ENCODE peak calls at places on chromosomes 11 and 22, in ten cellular contexts. One of them, this sample, is unnamed. For H3K27me3 and H3K9me3, the result is how much of the 10 kb centered on the place peaks cover.

GRCh38 chr11:102155676-102156075 is 45.4 kb downstream of the YAP1 start:
- DNase-seq in heart left ventricle: no peak
- DNase-seq in cardiac muscle cell: no peak
- DNase-seq in RWPE2: no peak
- DNase-seq in lower lobe of right lung: no peak
- DNase-seq in CD4-positive, alpha-beta T cell: no peak
- DNase-seq in lung: no peak
- DNase-seq in PC-3: no peak
- DNase-seq in right atrium auricular region: no peak
- DNase-seq in mammary epithelial cell: peak
- DNase-seq in this sample: no peak

GRCh38 chr22:48173061-48173849 is 1410.8 kb downstream of the TBC1D22A start:
- DNase-seq in PC-3: no peak
- DNase-seq in cardiac muscle cell: no peak
- DNase-seq in CD4-positive, alpha-beta T cell: no peak
- DNase-seq in mammary epithelial cell: no peak
- DNase-seq in right atrium auricular region: no peak
- DNase-seq in lower lobe of right lung: no peak
- DNase-seq in RWPE2: no peak
- DNase-seq in lung: no peak
- DNase-seq in heart left ventricle: no peak
- DNase-seq in this sample: no peak

GRCh38 chr11:33874910-33875490 is 16.9 kb downstream of the LMO2 start:
- DNase-seq in mammary epithelial cell: no peak
- DNase-seq in lung: no peak
- DNase-seq in CD4-positive, alpha-beta T cell: no peak
- DNase-seq in lower lobe of right lung: no peak
- DNase-seq in cardiac muscle cell: no peak
- DNase-seq in RWPE2: no peak
- DNase-seq in PC-3: no peak
- DNase-seq in heart left ventricle: no peak
- DNase-seq in right atrium auricular region: no peak
- DNase-seq in this sample: no peak

GRCh38 chr22:46143491-46144147 is 6.7 kb upstream of the PPARA start:
- DNase-seq in right atrium auricular region: no peak
- DNase-seq in heart left ventricle: no peak
- DNase-seq in cardiac muscle cell: no peak
- DNase-seq in lower lobe of right lung: no peak
- DNase-seq in PC-3: no peak
- DNase-seq in mammary epithelial cell: no peak
- DNase-seq in CD4-positive, alpha-beta T cell: no peak
- DNase-seq in RWPE2: no peak
- DNase-seq in lung: no peak
- DNase-seq in this sample: no peak

GRCh38 chr11:120564573-120565301 is 53.2 kb downstream of the GRIK4 start:
- DNase-seq in cardiac muscle cell: peak
- DNase-seq in PC-3: no peak
- DNase-seq in RWPE2: no peak
- DNase-seq in heart left ventricle: peak
- DNase-seq in lower lobe of right lung: peak
- DNase-seq in CD4-positive, alpha-beta T cell: no peak
- DNase-seq in lung: no peak
- DNase-seq in right atrium auricular region: peak
- DNase-seq in mammary epithelial cell: no peak
- DNase-seq in this sample: peak

GRCh38 chr11:66580803-66581202 is 12.1 kb downstream of the CCDC87 start:
- DNase-seq in cardiac muscle cell: no peak
- DNase-seq in mammary epithelial cell: no peak
- DNase-seq in heart left ventricle: no peak
- DNase-seq in lower lobe of right lung: no peak
- DNase-seq in PC-3: no peak
- DNase-seq in right atrium auricular region: no peak
- DNase-seq in lung: no peak
- DNase-seq in RWPE2: no peak
- DNase-seq in CD4-positive, alpha-beta T cell: no peak
- DNase-seq in this sample: peak

GRCh38 chr11:88348870-88349269 is 11.3 kb upstream of the CTSC start:
- DNase-seq in PC-3: no peak
- DNase-seq in lung: no peak
- DNase-seq in heart left ventricle: no peak
- DNase-seq in RWPE2: no peak
- DNase-seq in CD4-positive, alpha-beta T cell: no peak
- DNase-seq in right atrium auricular region: no peak
- DNase-seq in mammary epithelial cell: no peak
- DNase-seq in cardiac muscle cell: no peak
- DNase-seq in lower lobe of right lung: no peak
- DNase-seq in this sample: no peak

GRCh38 chr11:44727114-44727372 is 281 bp downstream of the TSPAN18 start:
- DNase-seq in RWPE2: no peak
- DNase-seq in CD4-positive, alpha-beta T cell: no peak
- DNase-seq in lower lobe of right lung: no peak
- DNase-seq in cardiac muscle cell: no peak
- DNase-seq in right atrium auricular region: no peak
- DNase-seq in mammary epithelial cell: no peak
- DNase-seq in heart left ventricle: no peak
- DNase-seq in lung: no peak
- DNase-seq in PC-3: no peak
- DNase-seq in this sample: no peak

GRCh38 chr11:16468735-16469446 is 112.5 kb upstream of the SOX6 start:
- DNase-seq in lung: no peak
- DNase-seq in cardiac muscle cell: no peak
- DNase-seq in CD4-positive, alpha-beta T cell: no peak
- DNase-seq in mammary epithelial cell: no peak
- DNase-seq in PC-3: no peak
- DNase-seq in RWPE2: no peak
- DNase-seq in lower lobe of right lung: no peak
- DNase-seq in right atrium auricular region: no peak
- DNase-seq in heart left ventricle: no peak
- DNase-seq in this sample: no peak

GRCh38 chr11:111423250-111423615 is 44.2 kb upstream of the POU2AF1 start:
- DNase-seq in lower lobe of right lung: no peak
- DNase-seq in heart left ventricle: no peak
- DNase-seq in PC-3: no peak
- DNase-seq in mammary epithelial cell: no peak
- DNase-seq in lung: no peak
- DNase-seq in cardiac muscle cell: no peak
- DNase-seq in CD4-positive, alpha-beta T cell: no peak
- DNase-seq in RWPE2: no peak
- DNase-seq in right atrium auricular region: no peak
- DNase-seq in this sample: no peak

GRCh38 chr11:68002943-68003845 is 703 bp downstream of the UNC93B1 start:
- DNase-seq in lung: peak
- DNase-seq in PC-3: peak
- DNase-seq in CD4-positive, alpha-beta T cell: peak
- DNase-seq in heart left ventricle: peak
- DNase-seq in RWPE2: peak
- DNase-seq in right atrium auricular region: no peak
- DNase-seq in mammary epithelial cell: peak
- DNase-seq in cardiac muscle cell: peak
- DNase-seq in lower lobe of right lung: peak
- DNase-seq in this sample: no peak

DNA sequence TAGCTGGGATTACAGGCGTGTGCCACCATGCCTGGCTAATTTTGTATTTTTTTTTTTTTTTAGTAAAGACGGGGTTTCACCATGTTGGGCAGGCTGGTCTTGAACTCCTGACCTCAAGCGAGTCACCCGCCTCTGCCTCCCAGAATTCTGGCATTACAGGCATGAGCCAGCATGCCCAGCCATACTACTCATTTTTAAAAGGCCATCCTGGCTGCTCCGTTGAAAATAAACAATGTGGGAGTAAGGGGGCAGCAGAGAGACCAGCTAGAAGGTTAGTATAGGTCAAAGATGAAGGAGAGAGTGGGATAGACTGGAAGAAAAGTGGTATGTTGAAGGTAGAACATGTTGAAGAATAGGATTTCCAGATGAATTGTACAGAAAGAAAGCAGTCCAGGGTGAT is 17.6 kb upstream of the LIN7C start:
- DNase-seq in heart left ventricle: no peak
- DNase-seq in mammary epithelial cell: peak
- DNase-seq in right atrium auricular region: no peak
- DNase-seq in PC-3: peak
- DNase-seq in CD4-positive, alpha-beta T cell: no peak
- DNase-seq in cardiac muscle cell: peak
- DNase-seq in lower lobe of right lung: no peak
- DNase-seq in lung: no peak
- DNase-seq in RWPE2: no peak
- DNase-seq in this sample: peak
- TF ChIP-seq CTCF in heart left ventricle: peak
- TF ChIP-seq CTCF in mammary epithelial cell: peak
- TF ChIP-seq CTCF in right atrium auricular region: no peak
- TF ChIP-seq CTCF in PC-3: peak
- TF ChIP-seq CTCF in CD4-positive, alpha-beta T cell: no peak
- TF ChIP-seq CTCF in cardiac muscle cell: peak
- TF ChIP-seq CTCF in lower lobe of right lung: no peak
- TF ChIP-seq CTCF in lung: no peak
- TF ChIP-seq CTCF in RWPE2: peak
- TF ChIP-seq CTCF in this sample: no peak

DNA sequence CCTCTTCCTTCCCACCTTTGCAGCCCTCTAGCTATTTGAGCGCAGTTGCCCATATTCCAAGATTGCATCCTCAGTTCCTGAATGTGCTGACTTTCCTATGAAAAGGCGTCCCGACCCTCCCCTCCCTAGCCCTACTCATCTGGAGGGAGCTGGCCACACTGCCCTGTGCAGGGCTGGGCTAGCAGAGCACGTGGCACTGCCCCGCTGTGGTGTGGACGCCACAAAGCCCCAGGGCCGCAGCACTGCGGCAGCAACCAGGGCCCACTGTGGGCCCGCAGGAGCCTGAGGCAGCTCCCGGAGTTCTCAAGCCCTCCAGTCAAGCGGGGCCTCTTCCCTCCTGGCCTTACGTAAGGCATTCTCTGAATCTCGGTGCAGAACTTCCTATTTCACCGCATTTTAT is 27.6 kb downstream of the B3GAT1 start:
- DNase-seq in right atrium auricular region: no peak
- DNase-seq in PC-3: no peak
- DNase-seq in mammary epithelial cell: no peak
- DNase-seq in CD4-positive, alpha-beta T cell: no peak
- DNase-seq in lung: no peak
- DNase-seq in lower lobe of right lung: no peak
- DNase-seq in cardiac muscle cell: no peak
- DNase-seq in heart left ventricle: no peak
- DNase-seq in RWPE2: no peak
- DNase-seq in this sample: no peak
- H3K27me3 ChIP-seq in right atrium auricular region: under half
- H3K27me3 ChIP-seq in PC-3: under half
- H3K27me3 ChIP-seq in mammary epithelial cell: under half
- H3K27me3 ChIP-seq in CD4-positive, alpha-beta T cell: under half
- H3K27me3 ChIP-seq in lung: under half
- H3K27me3 ChIP-seq in lower lobe of right lung: under half
- H3K27me3 ChIP-seq in cardiac muscle cell: under half
- H3K27me3 ChIP-seq in heart left ventricle: under half
- H3K27me3 ChIP-seq in RWPE2: under half
- H3K27me3 ChIP-seq in this sample: under half

GRCh38 chr11:59400461-59401261 is 25.6 kb downstream of the OR5A2 start:
- DNase-seq in cardiac muscle cell: no peak
- DNase-seq in RWPE2: no peak
- DNase-seq in CD4-positive, alpha-beta T cell: no peak
- DNase-seq in mammary epithelial cell: no peak
- DNase-seq in lung: no peak
- DNase-seq in PC-3: no peak
- DNase-seq in heart left ventricle: no peak
- DNase-seq in right atrium auricular region: no peak
- DNase-seq in lower lobe of right lung: no peak
- DNase-seq in this sample: no peak
- H3K9me3 ChIP-seq in cardiac muscle cell: under half
- H3K9me3 ChIP-seq in RWPE2: under half
- H3K9me3 ChIP-seq in CD4-positive, alpha-beta T cell: under half
- H3K9me3 ChIP-seq in mammary epithelial cell: under half
- H3K9me3 ChIP-seq in lung: under half
- H3K9me3 ChIP-seq in PC-3: under half
- H3K9me3 ChIP-seq in heart left ventricle: under half
- H3K9me3 ChIP-seq in right atrium auricular region: under half
- H3K9me3 ChIP-seq in lower lobe of right lung: under half
- H3K9me3 ChIP-seq in this sample: under half

GRCh38 chr11:46898396-46899095 is 19.8 kb downstream of the LRP4 start:
- DNase-seq in heart left ventricle: no peak
- DNase-seq in lung: peak
- DNase-seq in right atrium auricular region: no peak
- DNase-seq in CD4-positive, alpha-beta T cell: no peak
- DNase-seq in lower lobe of right lung: no peak
- DNase-seq in mammary epithelial cell: no peak
- DNase-seq in cardiac muscle cell: no peak
- DNase-seq in PC-3: peak
- DNase-seq in RWPE2: no peak
- DNase-seq in this sample: no peak

GRCh38 chr11:46895821-46896220 is 22.5 kb downstream of the LRP4 start:
- DNase-seq in PC-3: no peak
- DNase-seq in CD4-positive, alpha-beta T cell: no peak
- DNase-seq in RWPE2: no peak
- DNase-seq in lower lobe of right lung: peak
- DNase-seq in lung: peak
- DNase-seq in heart left ventricle: peak
- DNase-seq in mammary epithelial cell: no peak
- DNase-seq in cardiac muscle cell: no peak
- DNase-seq in right atrium auricular region: no peak
- DNase-seq in this sample: no peak

GRCh38 chr11:46894961-46895360 is 23.4 kb downstream of the LRP4 start:
- DNase-seq in heart left ventricle: no peak
- DNase-seq in lower lobe of right lung: no peak
- DNase-seq in CD4-positive, alpha-beta T cell: no peak
- DNase-seq in right atrium auricular region: no peak
- DNase-seq in mammary epithelial cell: no peak
- DNase-seq in cardiac muscle cell: no peak
- DNase-seq in RWPE2: no peak
- DNase-seq in PC-3: no peak
- DNase-seq in lung: no peak
- DNase-seq in this sample: no peak

GRCh38 chr11:46894506-46894905 is 23.8 kb downstream of the LRP4 start:
- DNase-seq in heart left ventricle: no peak
- DNase-seq in lower lobe of right lung: no peak
- DNase-seq in lung: no peak
- DNase-seq in mammary epithelial cell: no peak
- DNase-seq in PC-3: no peak
- DNase-seq in CD4-positive, alpha-beta T cell: no peak
- DNase-seq in RWPE2: no peak
- DNase-seq in right atrium auricular region: no peak
- DNase-seq in cardiac muscle cell: no peak
- DNase-seq in this sample: no peak

DNA sequence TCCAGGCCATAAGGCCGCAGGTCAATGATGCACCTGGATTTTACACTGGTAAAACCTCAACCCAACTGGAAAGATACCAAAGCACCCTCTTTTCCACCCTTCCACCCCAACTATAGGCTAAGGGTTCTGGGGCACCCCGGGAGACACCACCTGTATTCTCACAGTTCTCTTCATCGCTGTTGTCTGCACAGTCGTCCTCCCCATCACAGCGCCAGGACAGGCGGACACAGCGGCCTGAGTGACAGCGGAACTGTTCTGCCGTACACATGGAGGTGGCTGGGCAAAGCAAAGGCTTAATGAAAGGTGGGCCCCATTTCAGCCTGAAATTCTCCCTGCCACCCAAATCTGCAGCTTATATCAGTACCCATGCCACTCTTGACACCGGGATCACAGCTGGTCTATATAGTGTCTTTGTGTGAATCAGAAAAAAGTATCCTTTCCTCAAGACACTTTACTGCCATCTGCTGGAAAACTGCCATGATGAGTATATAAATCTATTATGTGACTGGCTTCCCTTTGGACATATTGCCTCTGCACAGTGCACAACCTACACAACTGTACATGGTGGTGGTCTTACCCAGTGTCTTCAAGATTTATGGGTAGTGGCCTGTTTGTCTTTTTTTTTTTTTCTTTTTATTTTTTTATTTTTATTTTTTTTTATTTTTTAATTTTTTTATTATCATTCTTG is 21.5 kb downstream of the LRP4 start:
- DNase-seq in heart left ventricle: no peak
- DNase-seq in mammary epithelial cell: peak
- DNase-seq in PC-3: peak
- DNase-seq in right atrium auricular region: no peak
- DNase-seq in lung: no peak
- DNase-seq in lower lobe of right lung: no peak
- DNase-seq in CD4-positive, alpha-beta T cell: no peak
- DNase-seq in cardiac muscle cell: peak
- DNase-seq in RWPE2: no peak
- DNase-seq in this sample: peak
- TF ChIP-seq CTCF in heart left ventricle: no peak
- TF ChIP-seq CTCF in mammary epithelial cell: peak
- TF ChIP-seq CTCF in PC-3: peak
- TF ChIP-seq CTCF in right atrium auricular region: no peak
- TF ChIP-seq CTCF in lung: no peak
- TF ChIP-seq CTCF in lower lobe of right lung: no peak
- TF ChIP-seq CTCF in CD4-positive, alpha-beta T cell: peak
- TF ChIP-seq CTCF in cardiac muscle cell: peak
- TF ChIP-seq CTCF in RWPE2: peak
- TF ChIP-seq CTCF in this sample: peak